ENCODE peak calls at places on chromosome 4, in four cellular contexts. U is stomach, V is breast epithelium, P is HL-60. S is an unnamed sample.

GRCh38 chr4:26782830-26783202 is 77.8 kb upstream of the STIM2 start:
- DNase-seq in V (no peak), P (no peak), U (no peak), S (no peak)

GRCh38 chr4:66606908-66607307 is 936.6 kb upstream of the EPHA5 start:
- DNase-seq in P (no peak), V (no peak), U (no peak), S (no peak)

GRCh38 chr4:97105716-97106115 is 1037.6 kb downstream of the STPG2 start:
- DNase-seq in V (no peak), P (no peak), U (no peak), S (no peak)

GRCh38 chr4:8385106-8385505 is 55.4 kb downstream of the ACOX3 start:
- DNase-seq in V (no peak), P (no peak), U (no peak), S (no peak)

GRCh38 chr4:159346681-159347080 is 243.8 kb downstream of the RAPGEF2 start:
- DNase-seq in U (no peak), P (no peak), V (no peak), S (no peak)

GRCh38 chr4:7646384-7647061 is 211.8 kb upstream of the PSAPL1 start:
- DNase-seq in V (no peak), P (no peak), U (no peak), S (no peak)

GRCh38 chr4:118826723-118827444 is 9.0 kb downstream of the SEC24D start:
- DNase-seq in P (no peak), U (no peak), V (no peak), S (no peak)

GRCh38 chr4:94595013-94595412 is 143.3 kb downstream of the PDLIM5 start:
- DNase-seq in V (no peak), U (no peak), P (no peak), S (no peak)

GRCh38 chr4:73675623-73676022 is 55.4 kb upstream of the RASSF6 start:
- DNase-seq in V (no peak), U (no peak), P (no peak), S (no peak)

GRCh38 chr4:18840499-18840898 is 818.9 kb upstream of the LCORL start:
- DNase-seq in P (no peak), V (no peak), U (no peak), S (no peak)

GRCh38 chr4:99578679-99579078 is 4.1 kb downstream of the MTTP start:
- DNase-seq in V (no peak), P (no peak), U (no peak), S (no peak)

GRCh38 chr4:108425988-108426387 is 194.4 kb upstream of the RPL34 start:
- DNase-seq in U (no peak), V (no peak), P (no peak), S (no peak)

GRCh38 chr4:172654482-172654881 is 514.1 kb upstream of the GALNT7 start:
- DNase-seq in V (no peak), U (no peak), P (no peak), S (no peak)

GRCh38 chr4:9703391-9703790 is 78.0 kb upstream of the DRD5 start:
- DNase-seq in U (peak), P (peak), V (peak), S (no peak)

GRCh38 chr4:6360385-6360784 is 90.7 kb downstream of the WFS1 start:
- DNase-seq in U (no peak), V (no peak), P (no peak), S (no peak)

GRCh38 chr4:3204021-3204431 is 44.9 kb upstream of the MSANTD1 start:
- DNase-seq in P (no peak), V (no peak), U (peak), S (peak)

GRCh38 chr4:173520921-173521473 is 9.0 kb downstream of the HAND2 start:
- DNase-seq in P (no peak), V (no peak), U (no peak), S (peak)

GRCh38 chr4:30429813-30430466 is 290.2 kb upstream of the PCDH7 start:
- DNase-seq in U (no peak), P (no peak), V (no peak), S (no peak)

GRCh38 chr4:107467461-107467860 is 252.6 kb downstream of the PAPSS1 start:
- DNase-seq in P (no peak), U (no peak), V (no peak), S (no peak)

GRCh38 chr4:106034205-106034604 is 138.9 kb downstream of the NPNT start:
- DNase-seq in U (no peak), P (no peak), V (no peak), S (no peak)

GRCh38 chr4:63348735-63349673 is 1060.2 kb downstream of the TECRL start:
- DNase-seq in U (no peak), V (no peak), P (no peak), S (no peak)

GRCh38 chr4:3819210-3819919 is 53.2 kb downstream of the ADRA2C start:
- DNase-seq in P (no peak), U (no peak), V (no peak), S (no peak)

GRCh38 chr4:23333946-23334878 is 555.6 kb downstream of the PPARGC1A start:
- DNase-seq in U (no peak), P (peak), V (no peak), S (no peak)

GRCh38 chr4:109989044-109989443 is 76.4 kb downstream of the EGF start:
- DNase-seq in V (no peak), P (no peak), U (no peak), S (no peak)

GRCh38 chr4:41022116-41022515 is 192.2 kb downstream of the APBB2 start:
- DNase-seq in P (no peak), V (no peak), U (no peak), S (no peak)

DNA sequence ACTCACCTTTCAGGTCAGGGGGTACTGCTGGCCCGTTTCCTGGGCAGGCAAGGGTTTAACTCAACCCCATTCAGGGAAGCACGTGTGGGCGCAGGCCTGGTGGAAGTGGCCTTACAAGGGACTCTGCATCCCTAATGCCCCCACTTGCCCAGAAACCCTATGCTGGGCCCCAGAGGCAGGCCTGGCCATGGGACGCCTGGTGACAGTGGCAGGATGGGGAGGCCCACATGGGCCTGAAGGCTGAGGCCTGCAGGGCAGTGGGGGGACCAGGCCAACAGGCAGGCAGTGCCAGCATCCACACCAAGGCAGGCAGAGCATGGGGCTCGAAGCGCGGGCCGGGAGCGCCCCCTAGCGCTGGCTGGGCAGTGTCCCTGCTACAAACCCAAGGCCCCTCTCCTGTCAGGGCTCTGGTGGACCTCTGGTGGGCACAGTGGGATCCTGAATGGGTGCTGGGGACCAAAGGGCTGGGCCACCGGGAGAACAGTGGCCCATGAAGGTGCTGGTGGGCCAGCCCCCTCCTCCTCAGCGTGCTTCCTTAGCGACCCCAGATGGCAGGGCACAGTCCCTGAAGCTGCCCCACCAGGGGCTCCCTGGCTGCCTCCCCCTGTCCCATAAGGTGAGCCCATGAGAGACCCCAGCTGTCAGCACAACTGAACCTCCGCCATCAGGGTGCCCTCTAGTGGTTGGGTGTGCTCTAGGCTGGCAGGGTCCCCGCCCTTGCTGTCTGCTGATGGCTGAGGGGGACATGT is 16.8 kb downstream of the FGFR3 start:
- DNase-seq in P (peak), V (no peak), U (peak), S (no peak)
- TF ChIP-seq POLR2AphosphoS5 in P (no peak), V (no peak), U (no peak), S (no peak)

GRCh38 chr4:75432683-75433082 is 81.5 kb downstream of the RCHY1 start:
- DNase-seq in V (no peak), U (no peak), P (no peak), S (no peak)
- TF ChIP-seq CTCF in V (no peak), U (no peak), P (no peak), S (no peak)

DNA sequence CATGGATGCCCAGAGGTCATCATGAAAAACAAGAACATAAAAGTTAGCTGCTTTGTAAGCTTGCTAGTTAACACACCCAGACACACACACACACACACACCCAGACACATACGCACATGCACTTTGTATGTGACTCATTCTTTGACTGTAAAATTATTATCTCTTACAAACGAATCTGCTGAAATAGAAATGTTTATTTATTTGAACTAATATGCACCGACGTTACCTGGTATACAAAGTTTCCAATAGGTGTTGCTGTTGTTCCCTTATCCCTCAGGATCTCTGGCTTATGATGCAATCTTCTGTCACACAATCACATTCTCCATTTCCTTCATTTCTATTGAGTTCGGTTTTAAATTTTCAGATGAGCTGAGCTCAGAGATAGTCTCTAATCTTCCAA is 209.3 kb downstream of the PTTG2 start:
- DNase-seq in P (no peak), V (no peak), U (no peak), S (no peak)
- TF ChIP-seq POLR2AphosphoS5 in P (no peak), V (no peak), U (peak), S (no peak)

DNA sequence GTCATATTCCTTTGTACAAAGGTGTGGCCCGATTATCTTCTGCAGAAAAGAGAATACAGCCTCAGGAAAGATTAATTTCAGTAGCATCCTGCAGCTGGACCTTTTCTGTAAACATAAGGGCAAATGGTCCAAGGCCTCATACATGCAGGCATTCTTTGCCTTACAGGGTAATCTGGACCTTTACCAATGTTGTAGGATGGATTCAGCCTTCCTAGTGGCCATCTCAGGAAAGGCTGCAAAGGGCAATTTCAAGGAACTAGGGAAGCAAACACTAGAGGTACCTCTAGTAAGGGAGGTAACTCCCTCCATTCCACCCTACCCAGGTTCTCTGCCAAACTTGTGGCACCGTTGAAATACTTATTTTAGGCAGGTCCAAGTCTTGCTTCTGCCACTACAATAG is 43.0 kb downstream of the UGT2B28 start:
- DNase-seq in P (no peak), V (no peak), U (no peak), S (no peak)
- TF ChIP-seq CTCF in P (no peak), V (no peak), U (no peak), S (no peak)

GRCh38 chr4:77818667-77819408 is at the start of gene CNOT6L:
- DNase-seq in P (peak), U (peak), V (peak), S (peak)
- TF ChIP-seq POLR2AphosphoS5 in P (no peak), U (peak), V (peak), S (no peak)